ENCODE peak calls at places on chromosome 11, in ten cellular contexts. W is HFF-Myc, Y is tibial nerve, F is fibroblast of villous mesenchyme, S is stomach, X is HFFc6, T is pancreas, P is lower lobe of right lung, M is ascending aorta, N is fibroblast of mammary gland. I is an unnamed sample.

GRCh38 chr11:1559103-1559951 is 12.7 kb downstream of the DUSP8 start:
- DNase-seq in W (no peak), Y (peak), F (peak), S (peak), X (peak), T (peak), P (peak), M (peak), N (no peak), I (no peak)

GRCh38 chr11:10918698-10919097 is 60.8 kb upstream of the ZBED5 start:
- DNase-seq in W (no peak), Y (no peak), F (no peak), S (no peak), X (no peak), T (no peak), P (no peak), M (no peak), N (peak), I (no peak)

GRCh38 chr11:61327669-61328071 is 5.2 kb downstream of the DDB1 start:
- DNase-seq in W (no peak), Y (no peak), F (peak), S (no peak), X (peak), T (no peak), P (no peak), M (no peak), N (peak), I (no peak)

GRCh38 chr11:24155792-24156191 is 341.1 kb upstream of the LUZP2 start:
- DNase-seq in W (no peak), Y (no peak), F (no peak), S (no peak), X (no peak), T (no peak), P (no peak), M (no peak), N (no peak), I (no peak)

GRCh38 chr11:67054851-67055523 is 1.7 kb upstream of the RHOD start:
- DNase-seq in W (no peak), Y (no peak), F (peak), S (peak), X (peak), T (peak), P (peak), M (no peak), N (peak), I (peak)

GRCh38 chr11:124762077-124762623 is at the start of gene ESAM:
- DNase-seq in W (no peak), Y (no peak), F (no peak), S (peak), X (no peak), T (peak), P (peak), M (no peak), N (no peak), I (peak)

GRCh38 chr11:72507050-72507449 is 72.7 kb upstream of the CLPB start:
- DNase-seq in W (no peak), Y (no peak), F (no peak), S (no peak), X (no peak), T (no peak), P (no peak), M (no peak), N (no peak), I (no peak)

GRCh38 chr11:69521461-69521860 is 40.0 kb downstream of the LINC01488 start:
- DNase-seq in W (no peak), Y (no peak), F (no peak), S (no peak), X (no peak), T (no peak), P (peak), M (no peak), N (no peak), I (no peak)

GRCh38 chr11:111735262-111736116 is 30.7 kb downstream of the PPP2R1B start:
- DNase-seq in W (peak), Y (peak), F (peak), S (peak), X (peak), T (no peak), P (no peak), M (peak), N (peak), I (no peak)

GRCh38 chr11:75174348-75174747 is 23.4 kb downstream of the SLCO2B1 start:
- DNase-seq in W (no peak), Y (no peak), F (no peak), S (no peak), X (no peak), T (no peak), P (no peak), M (no peak), N (no peak), I (no peak)

GRCh38 chr11:45180158-45180887 is 33.9 kb downstream of the PRDM11 start:
- DNase-seq in W (no peak), Y (no peak), F (no peak), S (peak), X (peak), T (peak), P (peak), M (no peak), N (no peak), I (peak)

GRCh38 chr11:77630311-77630710 is 7.3 kb downstream of the CLNS1A start:
- DNase-seq in W (no peak), Y (no peak), F (no peak), S (no peak), X (no peak), T (no peak), P (no peak), M (no peak), N (no peak), I (no peak)

GRCh38 chr11:47867821-47868220 is 19.7 kb upstream of the NUP160 start:
- DNase-seq in W (no peak), Y (no peak), F (no peak), S (no peak), X (peak), T (no peak), P (no peak), M (no peak), N (no peak), I (no peak)

GRCh38 chr11:76233936-76234703 is 27.8 kb upstream of the WNT11 start:
- DNase-seq in W (no peak), Y (peak), F (peak), S (no peak), X (no peak), T (no peak), P (peak), M (peak), N (peak), I (peak)

GRCh38 chr11:97938789-97939188 is 1082.0 kb upstream of the CNTN5 start:
- DNase-seq in W (no peak), Y (no peak), F (no peak), S (no peak), X (no peak), T (no peak), P (no peak), M (no peak), N (no peak), I (no peak)

GRCh38 chr11:47786373-47786772 is 19.2 kb upstream of the FNBP4 start:
- DNase-seq in W (no peak), Y (no peak), F (peak), S (no peak), X (no peak), T (no peak), P (no peak), M (no peak), N (peak), I (no peak)

GRCh38 chr11:118703563-118704106 is 24.2 kb upstream of the TREH start:
- DNase-seq in W (no peak), Y (peak), F (no peak), S (no peak), X (no peak), T (no peak), P (no peak), M (no peak), N (no peak), I (no peak)

GRCh38 chr11:61675826-61676225 is 4.4 kb upstream of the DAGLA start:
- DNase-seq in W (no peak), Y (no peak), F (no peak), S (no peak), X (no peak), T (no peak), P (no peak), M (no peak), N (no peak), I (no peak)

GRCh38 chr11:99256614-99257013 is 235.9 kb downstream of the CNTN5 start:
- DNase-seq in W (no peak), Y (no peak), F (no peak), S (no peak), X (no peak), T (no peak), P (no peak), M (no peak), N (no peak), I (no peak)

GRCh38 chr11:128095459-128096096 is 491.8 kb downstream of the ETS1 start:
- DNase-seq in W (peak), Y (no peak), F (peak), S (no peak), X (peak), T (no peak), P (no peak), M (no peak), N (peak), I (no peak)

GRCh38 chr11:44113018-44113417 is 17.5 kb downstream of the EXT2 start:
- DNase-seq in W (no peak), Y (no peak), F (no peak), S (no peak), X (no peak), T (no peak), P (no peak), M (no peak), N (no peak), I (no peak)

GRCh38 chr11:65766535-65766934 is 14.2 kb downstream of the AP5B1 start:
- DNase-seq in W (no peak), Y (no peak), F (peak), S (no peak), X (peak), T (no peak), P (no peak), M (no peak), N (peak), I (no peak)

GRCh38 chr11:67613313-67613959 is 6.7 kb downstream of the NDUFV1 start:
- DNase-seq in W (no peak), Y (no peak), F (no peak), S (no peak), X (no peak), T (no peak), P (peak), M (no peak), N (no peak), I (no peak)

GRCh38 chr11:86176165-86176884 is 68.2 kb upstream of the EED start:
- DNase-seq in W (no peak), Y (no peak), F (no peak), S (no peak), X (peak), T (no peak), P (no peak), M (no peak), N (peak), I (peak)

GRCh38 chr11:22879615-22880014 is 19.3 kb upstream of the CCDC179 start:
- DNase-seq in W (no peak), Y (no peak), F (no peak), S (no peak), X (peak), T (no peak), P (no peak), M (no peak), N (no peak), I (no peak)

GRCh38 chr11:64918056-64918455 is 1.0 kb upstream of the ATG2A start:
- DNase-seq in W (peak), Y (no peak), F (peak), S (no peak), X (peak), T (no peak), P (no peak), M (no peak), N (peak), I (no peak)

GRCh38 chr11:111335596-111335995 is 37.2 kb downstream of the POU2AF3 start:
- DNase-seq in W (no peak), Y (no peak), F (peak), S (no peak), X (peak), T (no peak), P (no peak), M (no peak), N (peak), I (no peak)

GRCh38 chr11:7485136-7485853 is at the start of gene OLFML1:
- DNase-seq in W (no peak), Y (peak), F (peak), S (no peak), X (no peak), T (no peak), P (no peak), M (no peak), N (peak), I (no peak)

GRCh38 chr11:131867457-131868257 is 497.2 kb downstream of the NTM start:
- DNase-seq in W (peak), Y (peak), F (peak), S (peak), X (peak), T (peak), P (peak), M (no peak), N (peak), I (peak)
- TF ChIP-seq CTCF in W (peak), Y (peak), F (peak), S (peak), X (peak), T (peak), P (peak), M (peak), N (peak), I (peak)

DNA sequence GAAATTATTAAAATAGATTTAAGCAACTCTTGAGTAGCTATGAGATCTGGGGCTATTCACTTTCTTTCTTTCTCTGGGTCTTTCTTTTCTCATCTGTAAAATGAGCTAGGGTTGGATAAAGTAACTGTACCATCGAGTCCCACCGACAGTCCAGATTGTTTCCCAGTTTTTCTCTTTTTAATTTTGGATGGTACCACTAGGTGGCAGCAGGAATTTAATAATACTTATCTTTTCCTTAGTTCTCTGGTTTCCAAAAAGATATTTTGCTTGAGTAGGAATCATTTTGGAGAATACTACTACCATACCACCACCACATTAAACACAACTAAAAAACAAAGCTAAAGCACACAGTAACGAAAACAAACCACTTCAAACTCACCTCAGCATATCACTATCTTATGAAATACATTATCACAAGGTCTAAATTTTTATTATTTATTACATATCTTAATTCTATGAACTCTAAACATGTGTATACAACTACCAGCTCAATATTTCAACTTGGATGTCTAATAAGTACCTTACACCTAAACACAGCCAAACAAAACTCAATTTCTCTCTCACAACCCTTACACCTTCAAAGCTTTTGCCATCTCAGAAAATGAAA is 584.0 kb downstream of the KCNA4 start:
- DNase-seq in W (peak), Y (no peak), F (peak), S (no peak), X (peak), T (no peak), P (no peak), M (no peak), N (peak), I (peak)
- TF ChIP-seq CTCF in W (peak), Y (no peak), F (peak), S (no peak), X (peak), T (peak), P (peak), M (peak), N (peak), I (peak)

GRCh38 chr11:132858203-132858602 is 674.1 kb downstream of the OPCML start:
- DNase-seq in W (no peak), Y (no peak), F (no peak), S (no peak), X (peak), T (no peak), P (no peak), M (no peak), N (no peak), I (no peak)
- TF ChIP-seq CTCF in W (no peak), Y (no peak), F (no peak), S (no peak), X (peak), T (no peak), P (no peak), M (no peak), N (no peak), I (no peak)

GRCh38 chr11:36135062-36135461 is 154.2 kb downstream of the COMMD9 start:
- DNase-seq in W (no peak), Y (no peak), F (no peak), S (no peak), X (no peak), T (no peak), P (no peak), M (no peak), N (no peak), I (no peak)

GRCh38 chr11:36129955-36130354 is 159.3 kb downstream of the COMMD9 start:
- DNase-seq in W (no peak), Y (no peak), F (no peak), S (no peak), X (no peak), T (no peak), P (no peak), M (no peak), N (no peak), I (no peak)

GRCh38 chr11:36132940-36133339 is 156.3 kb downstream of the COMMD9 start:
- DNase-seq in W (no peak), Y (no peak), F (no peak), S (no peak), X (no peak), T (no peak), P (no peak), M (no peak), N (peak), I (no peak)

GRCh38 chr11:36130401-36130800 is 158.8 kb downstream of the COMMD9 start:
- DNase-seq in W (no peak), Y (no peak), F (no peak), S (no peak), X (peak), T (no peak), P (no peak), M (no peak), N (peak), I (no peak)

DNA sequence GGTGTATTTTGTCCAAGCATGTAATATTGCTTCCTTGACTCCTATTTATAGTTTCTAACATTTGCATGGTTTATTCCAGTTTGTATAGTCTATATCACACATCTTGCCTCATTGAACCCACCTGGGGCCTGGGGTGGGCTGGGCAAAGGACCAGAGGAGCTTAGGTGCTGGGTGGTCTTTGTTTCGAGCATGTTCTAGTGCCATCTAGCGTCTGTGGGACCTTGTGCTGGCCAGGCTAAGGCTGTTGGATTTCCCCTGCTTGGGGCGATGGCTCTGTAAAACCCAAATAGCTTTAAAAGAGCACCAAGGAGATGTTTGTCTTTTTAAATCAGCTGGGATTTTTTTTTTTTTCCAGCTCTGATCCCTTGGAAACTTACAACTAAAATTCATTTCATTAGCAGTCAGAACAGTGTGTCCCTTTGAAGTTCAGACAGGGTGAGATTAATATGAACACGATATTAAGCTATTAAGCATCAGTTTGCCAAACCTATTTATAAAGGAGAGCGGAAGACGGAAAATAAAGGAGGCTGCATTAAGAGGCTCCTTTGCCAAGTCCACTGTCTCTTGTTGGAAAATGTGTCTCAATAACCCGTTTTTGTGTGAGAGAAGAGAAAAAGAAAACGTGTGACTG is 157.4 kb downstream of the COMMD9 start:
- DNase-seq in W (no peak), Y (peak), F (peak), S (peak), X (peak), T (no peak), P (no peak), M (no peak), N (peak), I (peak)
- TF ChIP-seq CTCF in W (peak), Y (peak), F (peak), S (peak), X (peak), T (peak), P (peak), M (no peak), N (peak), I (peak)

I was measured in GM20000.